ENCODE peak calls at places on chromosomes 12 and 14, in five cellular contexts. C, F, Y, L and G are unnamed samples.
A peak's percentile ranks its signal among the peaks of the same experiment; 100 is the strongest.

GRCh38 chr14:85093631-85094330 is 436.2 kb upstream of the FLRT2 start:
- DNase-seq in C (no peak), F (no peak), Y (no peak), L (no peak), G (no peak)

GRCh38 chr12:117100851-117101673 is 1.8 kb upstream of the TESC start:
- DNase-seq in C (peak; percentile 17), F (no peak), Y (no peak), L (no peak), G (no peak)

GRCh38 chr12:89379100-89379838 is 27.0 kb upstream of the DUSP6 start:
- DNase-seq in C (no peak), F (no peak), Y (no peak), L (no peak), G (no peak)

GRCh38 chr14:65069874-65070709 is 32.2 kb downstream of the MAX start:
- DNase-seq in C (no peak), F (no peak), Y (no peak), L (no peak), G (no peak)

GRCh38 chr14:101950516-101951215 is 13.7 kb upstream of the DYNC1H1 start:
- DNase-seq in C (no peak), F (no peak), Y (no peak), L (no peak), G (no peak)

GRCh38 chr12:47828967-47829482 is 9.3 kb upstream of the HDAC7 start:
- DNase-seq in C (no peak), F (no peak), Y (no peak), L (no peak), G (no peak)

GRCh38 chr12:70443274-70443673 is 77.2 kb downstream of the KCNMB4 start:
- DNase-seq in C (no peak), F (no peak), Y (no peak), L (no peak), G (no peak)

GRCh38 chr12:105201389-105201788 is 34.6 kb downstream of the APPL2 start:
- DNase-seq in C (no peak), F (no peak), Y (no peak), L (no peak), G (no peak)

GRCh38 chr12:57546438-57547365 is at the start of gene DCTN2:
- DNase-seq in C (peak; percentile 94), F (peak; percentile 95), Y (peak; percentile 99), L (peak; percentile 88), G (peak; percentile 90)

GRCh38 chr14:90535556-90535930 is 138.7 kb downstream of the CALM1 start:
- DNase-seq in C (no peak), F (no peak), Y (no peak), L (no peak), G (no peak)

GRCh38 chr14:102592969-102593840 is 756 bp downstream of the RCOR1 start:
- DNase-seq in C (peak; percentile 54), F (peak; percentile 40), Y (peak; percentile 29), L (no peak), G (peak; percentile 13)

GRCh38 chr12:34397591-34398365 is 375.5 kb downstream of the ALG10 start:
- DNase-seq in C (no peak), F (no peak), Y (no peak), L (no peak), G (no peak)

GRCh38 chr12:109523071-109523470 is 45.6 kb downstream of the UBE3B start:
- DNase-seq in C (no peak), F (no peak), Y (peak; percentile 80), L (no peak), G (peak; percentile 12)

GRCh38 chr12:107405436-107405835 is 280.2 kb upstream of the PWP1 start:
- DNase-seq in C (peak; percentile 27), F (no peak), Y (peak; percentile 44), L (no peak), G (peak; percentile 42)

GRCh38 chr12:19750116-19750644 is 310.9 kb downstream of the AEBP2 start:
- DNase-seq in C (no peak), F (no peak), Y (no peak), L (no peak), G (no peak)

GRCh38 chr12:77681726-77682125 is 149.0 kb upstream of the NAV3 start:
- DNase-seq in C (no peak), F (no peak), Y (no peak), L (no peak), G (no peak)

GRCh38 chr12:51263341-51263740 is 6.9 kb downstream of the SMAGP start:
- DNase-seq in C (no peak), F (no peak), Y (no peak), L (no peak), G (no peak)

GRCh38 chr14:77965919-77966435 is 166.1 kb downstream of the ADCK1 start:
- DNase-seq in C (peak; percentile 50), F (no peak), Y (peak; percentile 45), L (no peak), G (no peak)

GRCh38 chr14:88829685-88830302 is 5.3 kb downstream of the TTC8 start:
- DNase-seq in C (no peak), F (no peak), Y (no peak), L (no peak), G (no peak)

GRCh38 chr14:77195766-77196165 is 14.2 kb downstream of the TMEM63C start:
- DNase-seq in C (no peak), F (no peak), Y (peak; percentile 58), L (no peak), G (no peak)

GRCh38 chr14:24307575-24308341 is at the start of gene CIDEB:
- DNase-seq in C (peak; percentile 71), F (peak; percentile 37), Y (peak; percentile 58), L (peak; percentile 49), G (no peak)

GRCh38 chr12:111842556-111843396 is 748 bp downstream of the MAPKAPK5 start:
- DNase-seq in C (no peak), F (no peak), Y (no peak), L (peak; percentile 11), G (no peak)

GRCh38 chr14:48598458-48598857 is 923.1 kb upstream of the MDGA2 start:
- DNase-seq in C (no peak), F (no peak), Y (no peak), L (no peak), G (no peak)

GRCh38 chr14:105427412-105427811 is 7.8 kb downstream of the MTA1 start:
- DNase-seq in C (no peak), F (no peak), Y (no peak), L (no peak), G (no peak)

GRCh38 chr14:100874411-100875091 is 29.0 kb downstream of the RTL1 start:
- DNase-seq in C (no peak), F (no peak), Y (no peak), L (no peak), G (no peak)

GRCh38 chr12:7460375-7461259 is 16.7 kb upstream of the CD163L1 start:
- DNase-seq in C (peak; percentile 62), F (peak; percentile 21), Y (peak; percentile 39), L (no peak), G (peak; percentile 40)

GRCh38 chr12:45933504-45933903 is 56.9 kb downstream of the SCAF11 start:
- DNase-seq in C (no peak), F (no peak), Y (no peak), L (no peak), G (no peak)

GRCh38 chr14:82445810-82446575 is 912.3 kb upstream of the SEL1L start:
- DNase-seq in C (no peak), F (no peak), Y (no peak), L (no peak), G (no peak)

GRCh38 chr14:68088463-68088862 is 268.9 kb downstream of the RAD51B start:
- DNase-seq in C (no peak), F (no peak), Y (no peak), L (no peak), G (no peak)

GRCh38 chr12:102479984-102480383 is 379 bp downstream of the IGF1 start:
- DNase-seq in C (no peak), F (no peak), Y (no peak), L (no peak), G (no peak)

GRCh38 chr14:59570122-59570521 is 6.5 kb downstream of the CCDC175 start:
- DNase-seq in C (no peak), F (no peak), Y (no peak), L (no peak), G (no peak)

GRCh38 chr12:12870454-12870853 is 20.9 kb upstream of the GPRC5A start:
- DNase-seq in C (no peak), F (peak; percentile 96), Y (no peak), L (no peak), G (no peak)

GRCh38 chr12:109948382-109948781 is 47.8 kb downstream of the GIT2 start:
- DNase-seq in C (no peak), F (no peak), Y (no peak), L (no peak), G (no peak)

GRCh38 chr12:64611430-64612286 is 1.4 kb downstream of the RASSF3 start:
- DNase-seq in C (peak; percentile 30), F (no peak), Y (no peak), L (no peak), G (no peak)

GRCh38 chr12:116588390-116589028 is 29.3 kb downstream of the MAP1LC3B2 start:
- DNase-seq in C (no peak), F (no peak), Y (no peak), L (no peak), G (no peak)

GRCh38 chr12:27542628-27543027 is 18.6 kb downstream of the PPFIBP1 start:
- DNase-seq in C (no peak), F (peak; percentile 80), Y (no peak), L (no peak), G (no peak)